ENCODE peak calls at places on chromosomes 16 and 17, in four cellular contexts. I is WTC11, U is IMR-90, S is vagina. A is an unnamed sample.

GRCh38 chr16:77603656-77604055 is 118.7 kb upstream of the NUDT7 start:
- DNase-seq in I (no peak), U (no peak), S (no peak), A (no peak)

GRCh38 chr16:88700636-88701482 is 5.3 kb downstream of the RNF166 start:
- DNase-seq in I (no peak), S (no peak), U (peak), A (peak)

GRCh38 chr17:77494664-77495435 is 354.1 kb downstream of the SEC14L1 start:
- DNase-seq in U (peak), I (peak), S (no peak), A (peak)

GRCh38 chr17:72677714-72678390 is 414.6 kb downstream of the SLC39A11 start:
- DNase-seq in I (no peak), S (no peak), U (peak), A (no peak)

GRCh38 chr17:40190197-40191021 is 13.1 kb downstream of the RAPGEFL1 start:
- DNase-seq in U (no peak), S (no peak), I (peak), A (no peak)

GRCh38 chr16:68416057-68417046 is 32.0 kb downstream of the SMPD3 start:
- DNase-seq in I (no peak), S (no peak), U (no peak), A (no peak)

GRCh38 chr17:52395308-52395707 is 236.8 kb upstream of the CA10 start:
- DNase-seq in S (no peak), I (no peak), U (no peak), A (no peak)

GRCh38 chr17:36755586-36755985 is 154.2 kb downstream of the MRM1 start:
- DNase-seq in S (no peak), I (peak), U (no peak), A (peak)

GRCh38 chr16:87194172-87194571 is 123.0 kb downstream of the C16orf95 start:
- DNase-seq in S (no peak), I (no peak), U (no peak), A (no peak)

GRCh38 chr17:5667871-5668270 is 83.6 kb upstream of the NLRP1 start:
- DNase-seq in S (no peak), U (no peak), I (peak), A (peak)

GRCh38 chr17:65797809-65798208 is 236.4 kb upstream of the AXIN2 start:
- DNase-seq in U (no peak), I (peak), S (no peak), A (peak)

GRCh38 chr17:37743875-37744632 is 805 bp downstream of the HNF1B start:
- DNase-seq in I (peak), S (no peak), U (no peak), A (no peak)

GRCh38 chr17:37476431-37477130 is 13.1 kb upstream of the DUSP14 start:
- DNase-seq in I (no peak), U (peak), S (no peak), A (no peak)

GRCh38 chr17:66763056-66763455 is 71.9 kb upstream of the CACNG5 start:
- DNase-seq in U (no peak), I (no peak), S (no peak), A (no peak)

GRCh38 chr17:68290268-68290954 is 516 bp downstream of the SLC16A6 start:
- DNase-seq in S (no peak), I (peak), U (no peak), A (peak)

GRCh38 chr17:48392836-48393235 is 37.2 kb downstream of the SKAP1 start:
- DNase-seq in I (no peak), U (no peak), S (no peak), A (peak)

GRCh38 chr16:27980076-27980775 is 83.3 kb downstream of the GSG1L start:
- DNase-seq in S (peak), U (no peak), I (no peak), A (no peak)

GRCh38 chr16:82699711-82700495 is 73.1 kb downstream of the CDH13 start:
- DNase-seq in U (peak), S (no peak), I (no peak), A (peak)

GRCh38 chr16:86430814-86431213 is 79.5 kb upstream of the FOXF1 start:
- DNase-seq in U (peak), I (no peak), S (no peak), A (no peak)

GRCh38 chr16:50530277-50531236 is 17.6 kb upstream of the NKD1 start:
- DNase-seq in I (no peak), U (no peak), S (peak), A (no peak)

GRCh38 chr17:2237521-2237921 is 66.1 kb downstream of the SMG6 start:
- DNase-seq in U (no peak), I (no peak), S (no peak), A (no peak)

GRCh38 chr17:62580947-62581346 is 46.5 kb upstream of the MRC2 start:
- DNase-seq in S (no peak), I (no peak), U (no peak), A (no peak)

GRCh38 chr17:69575346-69575761 is 160.9 kb downstream of the MAP2K6 start:
- DNase-seq in I (no peak), S (no peak), U (peak), A (peak)

GRCh38 chr17:3964203-3965122 is at the start of gene ATP2A3:
- DNase-seq in S (no peak), U (no peak), I (peak), A (peak)

GRCh38 chr16:17301593-17302135 is 169.1 kb downstream of the XYLT1 start:
- DNase-seq in I (no peak), U (no peak), S (no peak), A (no peak)

GRCh38 chr16:71552698-71553503 is 24.0 kb downstream of the TAT start:
- DNase-seq in U (no peak), S (no peak), I (no peak), A (no peak)

GRCh38 chr17:83179378-83179777 is 100.0 kb downstream of the METRNL start:
- DNase-seq in I (peak), U (no peak), S (no peak), A (no peak)

GRCh38 chr16:17526956-17527355 is 56.2 kb upstream of the XYLT1 start:
- DNase-seq in S (no peak), U (no peak), I (no peak), A (no peak)

GRCh38 chr17:60888812-60889709 is 211.4 kb downstream of the BCAS3 start:
- DNase-seq in I (no peak), U (peak), S (no peak), A (no peak)

GRCh38 chr16:27959914-27960313 is 103.6 kb downstream of the GSG1L start:
- DNase-seq in U (no peak), I (no peak), S (peak), A (no peak)

DNA sequence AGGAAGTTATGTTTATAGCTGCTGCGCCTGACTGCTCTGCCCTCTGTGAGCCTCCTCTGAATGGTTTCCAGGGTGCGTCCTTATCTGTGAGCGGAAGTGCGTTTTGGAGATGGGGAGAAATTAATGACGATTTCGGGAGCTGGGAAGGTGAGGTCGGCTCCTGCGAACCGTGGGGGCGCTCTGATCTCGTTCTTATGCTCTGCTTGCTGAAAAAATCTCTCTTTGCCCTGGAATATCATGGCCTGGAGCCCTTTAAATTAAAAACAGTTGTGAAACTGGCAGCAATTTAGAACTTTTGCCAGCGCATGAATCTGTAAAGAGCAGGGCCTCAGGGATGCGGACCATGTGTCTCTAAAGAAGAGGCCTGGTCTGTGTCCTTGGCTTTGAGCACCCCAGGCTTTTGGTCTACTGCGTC is 135.8 kb upstream of the ZFHX3 start:
- DNase-seq in I (no peak), S (no peak), U (no peak), A (no peak)
- TF ChIP-seq CTCF in I (no peak), S (no peak), U (no peak), A (no peak)

DNA sequence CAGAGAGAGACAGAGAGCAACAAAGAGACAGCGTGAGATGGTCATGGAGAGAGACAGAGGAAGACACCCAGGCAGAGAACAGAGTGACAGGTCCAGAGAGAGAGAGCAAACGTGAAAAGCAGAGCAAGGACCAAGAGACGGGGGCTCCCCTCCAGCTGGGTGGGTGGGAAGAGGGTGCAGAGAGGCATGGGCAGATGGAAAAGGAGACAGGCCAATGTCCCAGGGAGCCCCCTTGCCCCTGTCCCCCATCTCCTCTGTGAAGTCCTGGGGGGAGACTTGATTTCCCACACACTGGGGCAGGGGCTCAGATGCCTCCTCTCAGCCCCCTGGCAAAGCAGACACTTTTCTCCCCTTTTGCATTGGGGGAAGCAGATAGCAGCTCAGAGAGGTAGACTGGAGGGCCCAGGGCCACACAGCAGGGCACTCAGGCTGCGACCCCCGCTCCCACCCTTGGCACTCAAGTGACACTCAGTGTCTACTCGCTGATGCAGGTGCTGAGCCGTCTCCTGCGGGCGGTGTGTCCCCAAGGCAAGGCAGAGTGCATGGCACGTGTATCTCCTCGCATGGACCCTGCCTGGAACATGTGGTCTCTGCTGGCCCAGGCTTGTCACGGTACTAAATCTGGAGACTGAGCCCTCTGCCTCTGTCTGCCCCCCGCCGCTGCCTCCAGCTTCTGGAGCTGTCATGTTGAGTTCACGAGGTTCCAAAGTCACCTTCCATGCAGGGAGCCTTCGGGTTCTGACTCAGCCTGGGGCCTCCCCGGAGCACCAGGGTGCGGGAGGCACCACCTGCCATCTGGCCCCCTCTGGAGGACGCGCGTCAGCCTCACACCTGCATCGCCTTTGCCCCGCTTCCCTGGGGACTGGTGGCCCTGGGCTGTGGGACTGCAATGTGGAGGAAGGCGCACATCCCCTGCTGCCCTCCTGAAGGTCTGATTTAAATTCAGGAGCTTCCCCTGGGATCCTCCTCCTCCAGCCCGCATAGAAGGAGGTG is 215.9 kb upstream of the GSE1 start:
- DNase-seq in U (no peak), I (peak), S (no peak), A (no peak)
- TF ChIP-seq CTCF in U (no peak), I (no peak), S (no peak), A (no peak)

DNA sequence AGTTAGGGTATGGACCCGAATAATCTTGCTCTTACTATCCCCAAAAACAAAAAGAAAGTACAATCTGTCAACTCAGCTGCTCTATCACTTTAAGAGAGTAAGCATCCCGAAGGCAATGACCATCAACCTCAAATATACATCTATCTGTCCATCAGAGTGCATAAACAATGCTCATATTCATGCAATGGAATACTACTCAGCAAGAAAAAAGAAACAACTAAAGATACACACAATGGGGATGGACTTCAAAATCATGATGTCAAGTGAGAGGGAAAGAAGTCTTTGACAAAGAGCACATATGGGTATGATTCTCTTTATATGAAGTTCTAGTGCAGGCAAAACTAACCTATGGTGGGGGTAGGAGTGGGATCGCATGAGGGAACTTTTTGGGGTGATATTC is 9.5 kb downstream of the MYO18A start:
- DNase-seq in U (no peak), I (no peak), S (no peak), A (no peak)
- TF ChIP-seq CTCF in U (no peak), I (no peak), S (no peak), A (no peak)

GRCh38 chr16:29697391-29697790 is 18.4 kb downstream of the QPRT start:
- DNase-seq in I (no peak), S (no peak), U (no peak), A (no peak)

GRCh38 chr16:29698484-29699323 is 19.7 kb downstream of the QPRT start:
- DNase-seq in S (no peak), I (no peak), U (no peak), A (no peak)

GRCh38 chr16:29696881-29697331 is 17.9 kb downstream of the QPRT start:
- DNase-seq in I (no peak), S (no peak), U (no peak), A (no peak)

GRCh38 chr16:29698042-29698441 is 19.1 kb downstream of the QPRT start:
- DNase-seq in S (no peak), I (no peak), U (no peak), A (no peak)

GRCh38 chr16:29694384-29695195 is 15.6 kb downstream of the QPRT start:
- DNase-seq in I (no peak), S (no peak), U (no peak), A (no peak)
- TF ChIP-seq CTCF in I (no peak), S (no peak), U (no peak), A (no peak)

GRCh38 chr17:64402469-64402868 is 11.8 kb upstream of the PECAM1 start:
- DNase-seq in S (no peak), U (no peak), I (no peak), A (no peak)

GRCh38 chr17:64403881-64404460 is 13.3 kb upstream of the PECAM1 start:
- DNase-seq in I (no peak), U (no peak), S (no peak), A (no peak)

GRCh38 chr17:64401244-64401860 is 10.7 kb upstream of the PECAM1 start:
- DNase-seq in U (no peak), S (no peak), I (no peak), A (no peak)

GRCh38 chr17:64400644-64401043 is 10.0 kb upstream of the PECAM1 start:
- DNase-seq in I (no peak), S (no peak), U (no peak), A (no peak)

GRCh38 chr17:64401941-64402340 is 11.3 kb upstream of the PECAM1 start:
- DNase-seq in U (no peak), S (no peak), I (no peak), A (no peak)
- TF ChIP-seq CTCF in U (no peak), S (no peak), I (no peak), A (no peak)

DNA sequence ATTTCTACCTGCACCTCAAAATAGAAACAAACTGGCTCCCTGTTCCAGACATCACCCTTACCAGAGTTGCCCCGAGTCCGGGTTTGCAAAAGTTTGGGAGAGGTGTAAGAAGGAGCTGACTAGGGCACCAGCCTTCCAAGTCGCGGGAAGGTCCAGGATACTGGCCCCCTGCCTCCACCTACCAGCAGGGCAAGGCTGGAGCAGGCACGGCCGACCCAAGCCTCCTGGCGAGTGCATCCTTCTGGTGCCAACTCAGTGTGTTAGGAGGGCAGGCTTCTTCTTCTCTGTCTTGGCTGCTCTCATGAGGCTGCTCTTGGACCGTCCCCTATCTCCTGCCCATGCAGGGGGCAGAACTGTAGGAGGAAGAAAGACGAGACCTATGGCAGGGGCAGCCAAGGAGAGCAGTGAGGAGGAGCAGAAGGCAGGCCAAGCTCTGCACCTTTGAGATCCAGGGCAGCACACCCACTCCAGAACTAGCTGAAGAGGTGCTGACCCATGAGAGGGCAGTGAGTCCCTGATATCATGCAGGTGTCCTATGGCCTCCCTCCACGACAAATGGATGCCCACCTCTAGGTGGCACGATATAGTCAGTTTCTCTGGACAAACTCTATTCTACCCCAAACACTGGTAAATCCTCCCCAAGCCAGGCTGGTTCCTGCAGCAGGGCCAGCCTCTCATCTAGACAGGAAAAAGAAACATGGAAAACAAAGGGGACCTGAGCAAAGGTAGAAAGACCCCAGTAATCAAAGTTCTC is 54.4 kb downstream of the CYTH1 start:
- DNase-seq in S (no peak), U (no peak), I (no peak), A (no peak)
- TF ChIP-seq CTCF in S (no peak), U (no peak), I (no peak), A (no peak)

GRCh38 chr16:80802902-80803301 is 1.5 kb downstream of the CDYL2 start:
- DNase-seq in U (no peak), S (no peak), I (no peak), A (no peak)
- TF ChIP-seq CTCF in U (no peak), S (no peak), I (no peak), A (no peak)

A was measured in A673.